ENCODE peak calls at places on chromosomes 2 and 18, in nine cellular contexts. E, Q, W, U, L, D, S, Z and O are unnamed samples.

GRCh38 chr18:79804130-79804772 is 6.5 kb downstream of the KCNG2 start:
- DNase-seq in S (no peak), Z (no peak), U (no peak), L (no peak), E (no peak), W (no peak), D (no peak), Q (no peak), O (no peak)

GRCh38 chr2:166373951-166374350 is 1.8 kb downstream of the SCN9A start:
- DNase-seq in U (no peak), S (no peak), E (no peak), L (no peak), W (no peak), D (no peak), Q (peak), Z (peak), O (no peak)

GRCh38 chr2:237863102-237863511 is 3.7 kb downstream of the RAMP1 start:
- DNase-seq in D (no peak), E (no peak), S (no peak), Z (no peak), L (no peak), U (no peak), W (no peak), Q (no peak), O (no peak)

GRCh38 chr18:22711381-22711717 is 221.8 kb upstream of the RBBP8 start:
- DNase-seq in Q (no peak), W (no peak), S (no peak), Z (no peak), E (no peak), L (no peak), D (no peak), U (no peak), O (no peak)

GRCh38 chr2:119849838-119850565 is 90.3 kb downstream of the PTPN4 start:
- DNase-seq in Q (no peak), W (no peak), E (no peak), Z (no peak), U (no peak), L (no peak), D (no peak), S (no peak), O (no peak)

GRCh38 chr2:50444286-50444685 is 587.6 kb downstream of the NRXN1 start:
- DNase-seq in L (no peak), Q (peak), U (no peak), Z (no peak), W (no peak), E (no peak), S (no peak), D (no peak), O (peak)

GRCh38 chr2:237673130-237673921 is 45.9 kb downstream of the LRRFIP1 start:
- DNase-seq in L (peak), Q (peak), S (peak), D (peak), E (peak), U (no peak), Z (peak), W (peak), O (peak)

GRCh38 chr2:875687-876615 is 74.7 kb upstream of the SNTG2 start:
- DNase-seq in E (no peak), Q (no peak), U (no peak), W (no peak), L (no peak), Z (no peak), S (no peak), D (no peak), O (no peak)

GRCh38 chr2:157331696-157332095 is 6.1 kb upstream of the ERMN start:
- DNase-seq in U (no peak), S (no peak), E (no peak), W (no peak), L (no peak), D (no peak), Q (no peak), Z (no peak), O (no peak)

GRCh38 chr2:228079194-228079593 is 102.3 kb downstream of the SPHKAP start:
- DNase-seq in D (no peak), L (no peak), U (no peak), Q (no peak), E (no peak), Z (no peak), W (no peak), S (no peak), O (no peak)

GRCh38 chr18:79493211-79493800 is 97.6 kb downstream of the NFATC1 start:
- DNase-seq in D (no peak), Z (no peak), Q (no peak), S (no peak), W (no peak), U (no peak), E (no peak), L (no peak), O (no peak)

GRCh38 chr2:39625193-39625926 is 40.4 kb upstream of the TMEM178A start:
- DNase-seq in U (no peak), L (peak), W (no peak), E (no peak), Q (no peak), D (no peak), Z (no peak), S (no peak), O (no peak)

GRCh38 chr2:215808996-215809395 is 204.4 kb downstream of the MREG start:
- DNase-seq in U (no peak), L (no peak), Q (no peak), D (no peak), S (no peak), Z (no peak), E (no peak), W (no peak), O (no peak)

GRCh38 chr2:227472265-227473018 is 486 bp downstream of the AGFG1 start:
- DNase-seq in W (peak), E (no peak), S (no peak), L (no peak), U (no peak), D (peak), Q (peak), Z (peak), O (no peak)